ENCODE peak calls at places on chromosomes 2 and 18, in four cellular contexts. R is mesendoderm, J is IMR-90, S is H1. F is an unnamed sample. For H3K4me1, the result is how much of the 10 kb centered on the place peaks cover.

GRCh38 chr18:39051013-39051412 is 1485.4 kb upstream of the CELF4 start:
- DNase-seq in R (no peak), J (no peak), S (no peak), F (no peak)

GRCh38 chr2:170660406-170660805 is 54.7 kb upstream of the SP5 start:
- DNase-seq in R (no peak), J (peak), S (no peak), F (no peak)

GRCh38 chr2:169961911-169962310 is 134.7 kb downstream of the UBR3 start:
- DNase-seq in R (no peak), J (peak), S (no peak), F (no peak)

GRCh38 chr2:65930259-65930658 is 497.9 kb upstream of the SPRED2 start:
- DNase-seq in R (no peak), J (no peak), S (no peak), F (no peak)

GRCh38 chr2:109423556-109424359 is 190.0 kb downstream of the SEPTIN10 start:
- DNase-seq in R (no peak), J (no peak), S (no peak), F (peak)

GRCh38 chr2:62229082-62229620 is 33.2 kb downstream of the B3GNT2 start:
- DNase-seq in R (no peak), J (no peak), S (no peak), F (no peak)

GRCh38 chr18:21955757-21956652 is 213.4 kb upstream of the GATA6 start:
- DNase-seq in R (peak), J (peak), S (peak), F (peak)

GRCh38 chr2:31296641-31297287 is 62.8 kb downstream of the EHD3 start:
- DNase-seq in R (no peak), J (peak), S (no peak), F (no peak)

GRCh38 chr2:176177580-176178270 is 10.7 kb upstream of the HOXD1 start:
- DNase-seq in R (peak), J (no peak), S (peak), F (peak)

GRCh38 chr2:15729709-15730544 is 138.3 kb downstream of the DDX1 start:
- DNase-seq in R (no peak), J (no peak), S (no peak), F (no peak)

GRCh38 chr18:25739356-25739755 is 351.1 kb downstream of the SS18 start:
- DNase-seq in R (no peak), J (no peak), S (no peak), F (no peak)

GRCh38 chr2:98509542-98510321 is 65.1 kb downstream of the INPP4A start:
- DNase-seq in R (no peak), J (no peak), S (no peak), F (no peak)

GRCh38 chr2:23124214-23124735 is 260.7 kb upstream of the KLHL29 start:
- DNase-seq in R (no peak), J (no peak), S (no peak), F (no peak)

GRCh38 chr2:225487901-225488416 is 88.4 kb downstream of the NYAP2 start:
- DNase-seq in R (no peak), J (no peak), S (no peak), F (no peak)

GRCh38 chr18:22026362-22026761 is 143.0 kb upstream of the GATA6 start:
- DNase-seq in R (peak), J (no peak), S (no peak), F (no peak)

GRCh38 chr18:3162181-3162580 is 57.6 kb downstream of the MYOM1 start:
- DNase-seq in R (no peak), J (no peak), S (no peak), F (no peak)

GRCh38 chr2:206433686-206434085 is 9.6 kb upstream of the ADAM23 start:
- DNase-seq in R (no peak), J (no peak), S (no peak), F (no peak)

GRCh38 chr2:37143986-37144385 is 12.8 kb downstream of the EIF2AK2 start:
- DNase-seq in R (no peak), J (peak), S (no peak), F (no peak)

GRCh38 chr2:62524293-62524941 is 18.4 kb upstream of the TMEM17 start:
- DNase-seq in R (no peak), J (no peak), S (no peak), F (no peak)

GRCh38 chr2:144429396-144430112 is 90.4 kb downstream of the ZEB2 start:
- DNase-seq in R (no peak), J (no peak), S (no peak), F (no peak)

GRCh38 chr2:96138146-96139145 is at the start of gene ASTL:
- DNase-seq in R (peak), J (peak), S (peak), F (peak)

GRCh38 chr2:1910562-1911256 is 166.4 kb upstream of the PXDN start:
- DNase-seq in R (peak), J (no peak), S (no peak), F (no peak)

GRCh38 chr2:42055573-42056514 is 8.0 kb downstream of the PKDCC start:
- DNase-seq in R (no peak), J (no peak), S (no peak), F (no peak)

GRCh38 chr2:70467831-70468810 is 85.5 kb downstream of the TGFA start:
- DNase-seq in R (no peak), J (no peak), S (peak), F (no peak)

GRCh38 chr18:13366131-13366530 is 147.6 kb downstream of the LDLRAD4 start:
- DNase-seq in R (peak), J (no peak), S (no peak), F (no peak)

GRCh38 chr18:2406544-2406943 is 164.8 kb downstream of the METTL4 start:
- DNase-seq in R (no peak), J (peak), S (no peak), F (no peak)

GRCh38 chr2:228674155-228674554 is 492.7 kb upstream of the SPHKAP start:
- DNase-seq in R (no peak), J (no peak), S (no peak), F (no peak)

GRCh38 chr2:66111706-66112105 is 323.2 kb upstream of the MEIS1 start:
- DNase-seq in R (no peak), J (no peak), S (no peak), F (no peak)

GRCh38 chr2:290090-290722 is 2.3 kb upstream of the ALKAL2 start:
- DNase-seq in R (peak), J (peak), S (peak), F (peak)

GRCh38 chr2:64817453-64817852 is 163.7 kb upstream of the SERTAD2 start:
- DNase-seq in R (no peak), J (no peak), S (no peak), F (no peak)

GRCh38 chr2:105797298-105797819 is 52.6 kb downstream of the NCK2 start:
- DNase-seq in R (peak), J (peak), S (no peak), F (no peak)

GRCh38 chr2:231359948-231360347 is 35.6 kb upstream of the B3GNT7 start:
- DNase-seq in R (no peak), J (no peak), S (no peak), F (no peak)

GRCh38 chr18:69217271-69217670 is 183.4 kb upstream of the DOK6 start:
- DNase-seq in R (no peak), J (no peak), S (no peak), F (no peak)

GRCh38 chr2:32963941-32964340 is 17.2 kb downstream of the LTBP1 start:
- DNase-seq in R (no peak), J (peak), S (no peak), F (no peak)

GRCh38 chr2:109289823-109290222 is 160.8 kb downstream of the SH3RF3 start:
- DNase-seq in R (no peak), J (no peak), S (no peak), F (no peak)

GRCh38 chr2:195648780-195649179 is 8.2 kb upstream of the SLC39A10 start:
- DNase-seq in R (no peak), J (no peak), S (no peak), F (no peak)

GRCh38 chr18:72605350-72605749 is 61.2 kb upstream of the CBLN2 start:
- DNase-seq in R (peak), J (no peak), S (no peak), F (no peak)

GRCh38 chr2:71857632-71858031 is 290.0 kb downstream of the CYP26B1 start:
- DNase-seq in R (no peak), J (no peak), S (no peak), F (no peak)

GRCh38 chr2:231294578-231295362 is 96.3 kb downstream of the ARMC9 start:
- DNase-seq in R (peak), J (peak), S (no peak), F (no peak)

GRCh38 chr2:237879058-237879430 is 19.6 kb downstream of the RAMP1 start:
- DNase-seq in R (no peak), J (peak), S (no peak), F (no peak)

GRCh38 chr2:222299926-222300724 is 1.3 kb upstream of the PAX3 start:
- DNase-seq in R (no peak), J (no peak), S (peak), F (no peak)
- H4K5ac ChIP-seq in R (no peak), J (no peak), S (no peak), F (no peak)

DNA sequence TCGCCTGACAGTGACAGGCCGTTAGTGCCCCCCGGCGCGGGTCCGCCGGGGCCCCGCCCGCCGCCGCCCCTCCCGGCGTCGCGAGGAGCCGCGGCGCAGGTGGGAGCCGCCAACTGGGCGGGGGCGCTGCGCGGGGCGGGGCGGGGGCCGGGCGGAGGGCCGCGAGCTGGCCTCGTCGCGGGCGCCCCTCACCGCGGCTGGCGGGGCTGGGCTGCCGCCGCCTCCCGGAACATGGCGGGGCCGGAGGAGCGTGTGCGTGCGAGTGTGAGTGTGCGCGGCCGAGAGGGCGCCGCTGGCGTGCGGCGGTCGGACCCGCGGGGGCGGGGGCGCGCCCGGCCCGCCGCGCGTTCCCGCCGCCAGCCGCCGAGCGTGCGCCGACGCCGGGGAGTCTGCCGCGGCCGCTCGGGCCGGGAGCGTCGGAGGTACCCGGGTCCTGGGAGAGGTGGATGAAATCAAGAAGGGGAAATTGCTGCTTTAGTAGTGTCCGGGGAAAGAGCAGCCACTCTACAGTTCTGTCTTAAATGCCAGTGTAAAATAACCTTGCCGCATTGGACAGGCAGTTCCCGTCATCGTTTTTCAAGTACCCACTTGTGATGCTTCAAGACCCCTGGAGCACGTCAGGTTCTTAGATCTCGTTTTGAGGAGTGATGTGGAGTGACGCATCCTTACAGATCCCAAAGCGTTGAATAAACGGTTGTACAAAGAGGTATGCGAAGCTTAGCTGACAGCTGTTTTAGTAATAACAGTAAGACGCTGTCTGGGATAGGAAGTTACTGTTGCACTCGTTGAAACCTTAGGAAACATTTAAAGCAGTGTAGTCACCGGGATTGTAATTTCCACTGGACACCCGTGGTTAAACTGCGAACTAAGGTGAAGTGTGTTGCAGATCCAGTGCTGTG is 836 bp downstream of the ANKRD12 start:
- DNase-seq in R (peak), J (peak), S (peak), F (no peak)
- H2BK15ac ChIP-seq in R (no peak), J (peak), S (no peak), F (no peak)

GRCh38 chr2:134479696-134480330 is 225.9 kb downstream of the MGAT5 start:
- DNase-seq in R (peak), J (no peak), S (no peak), F (no peak)
- H3K4me1 ChIP-seq in R (under half), J (under half), S (under half), F (under half)

DNA sequence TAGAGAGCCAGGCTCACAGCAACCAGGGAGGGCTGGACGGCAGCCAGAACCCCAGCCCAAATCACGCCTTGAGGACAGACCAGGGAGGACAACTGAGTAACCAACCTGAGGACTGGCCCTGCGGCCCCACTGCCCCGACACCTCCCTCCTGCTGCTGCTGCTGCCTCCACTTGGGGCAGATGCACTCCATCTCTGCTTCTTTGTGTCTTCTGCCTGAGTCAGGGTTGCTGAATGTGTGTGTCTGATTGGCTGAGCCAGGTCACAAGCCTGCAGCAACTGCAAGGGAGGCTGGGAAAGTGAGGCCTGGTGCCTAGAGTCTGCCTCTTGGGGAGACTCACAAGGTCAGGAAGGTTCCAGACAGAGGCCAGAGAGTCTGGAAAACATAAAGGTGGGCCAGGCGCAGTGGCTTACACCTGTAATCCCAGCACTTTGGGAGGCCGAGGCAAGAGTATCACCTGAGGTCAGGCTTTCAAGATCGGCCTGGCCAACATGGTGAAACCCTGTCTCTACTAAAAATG is 83.4 kb downstream of the ZFP36L2 start:
- DNase-seq in R (peak), J (no peak), S (no peak), F (no peak)
- H4K5ac ChIP-seq in R (no peak), J (no peak), S (no peak), F (no peak)

DNA sequence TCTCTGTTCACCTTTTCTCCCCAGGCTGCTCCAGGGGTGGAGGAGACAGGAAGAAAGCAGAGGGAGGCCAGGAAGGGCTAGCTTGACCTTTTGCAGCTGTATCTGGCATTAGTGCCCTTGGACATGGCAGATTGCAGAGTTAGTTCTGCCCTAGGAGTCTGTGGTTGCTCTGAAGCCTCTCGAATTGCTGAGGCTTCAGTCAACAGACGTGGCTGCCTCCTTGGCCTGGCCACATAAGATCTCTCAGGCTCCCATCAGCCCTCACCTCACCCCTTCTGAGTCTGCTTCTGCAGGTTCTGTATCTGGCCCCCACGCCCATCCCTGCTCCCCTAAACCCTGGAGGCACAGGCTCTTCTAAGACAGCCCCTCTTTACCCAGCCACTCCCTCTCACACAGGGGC is 18.2 kb upstream of the PLB1 start:
- DNase-seq in R (no peak), J (no peak), S (no peak), F (no peak)
- H2BK15ac ChIP-seq in R (no peak), J (no peak), S (no peak), F (no peak)

DNA sequence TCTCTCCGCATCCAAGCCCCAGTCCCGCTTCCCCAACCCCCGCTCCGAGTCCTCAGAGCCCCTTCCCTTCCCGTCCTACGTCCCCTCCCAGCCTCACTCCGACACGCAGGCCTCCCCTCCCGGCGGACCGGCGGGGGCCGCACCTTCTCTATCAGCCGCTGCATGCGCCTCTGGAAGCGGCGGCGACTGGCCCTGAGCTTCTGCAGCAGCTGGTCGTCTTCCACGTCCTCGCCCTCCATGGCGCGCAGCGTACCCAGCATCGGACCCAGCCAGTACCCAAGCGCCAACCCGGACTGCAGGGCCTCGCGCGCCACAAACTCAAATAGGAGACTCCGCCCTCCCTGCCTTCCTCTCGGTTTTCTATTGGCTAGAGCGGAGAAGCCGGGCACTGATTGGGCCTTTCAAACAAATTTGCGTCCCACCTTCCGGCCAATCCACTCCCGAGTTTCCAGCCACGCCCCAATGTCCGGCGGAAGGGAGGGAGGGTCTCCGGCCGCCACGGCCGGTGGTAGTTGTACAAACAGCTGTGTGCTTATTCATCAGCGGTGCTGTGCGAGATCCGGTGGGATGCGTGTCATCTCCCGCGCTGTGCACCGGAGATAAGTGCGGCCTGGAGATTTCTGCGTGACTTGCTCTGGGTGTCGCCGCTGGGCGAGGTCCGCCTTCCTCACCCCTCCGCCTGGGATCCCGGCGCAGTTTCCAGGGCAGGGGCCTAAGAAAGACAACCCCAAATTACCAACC is at the start of gene HJURP:
- DNase-seq in R (peak), J (peak), S (peak), F (peak)
- H3K4me1 ChIP-seq in R (under half), J (under half), S (under half), F (under half)

DNA sequence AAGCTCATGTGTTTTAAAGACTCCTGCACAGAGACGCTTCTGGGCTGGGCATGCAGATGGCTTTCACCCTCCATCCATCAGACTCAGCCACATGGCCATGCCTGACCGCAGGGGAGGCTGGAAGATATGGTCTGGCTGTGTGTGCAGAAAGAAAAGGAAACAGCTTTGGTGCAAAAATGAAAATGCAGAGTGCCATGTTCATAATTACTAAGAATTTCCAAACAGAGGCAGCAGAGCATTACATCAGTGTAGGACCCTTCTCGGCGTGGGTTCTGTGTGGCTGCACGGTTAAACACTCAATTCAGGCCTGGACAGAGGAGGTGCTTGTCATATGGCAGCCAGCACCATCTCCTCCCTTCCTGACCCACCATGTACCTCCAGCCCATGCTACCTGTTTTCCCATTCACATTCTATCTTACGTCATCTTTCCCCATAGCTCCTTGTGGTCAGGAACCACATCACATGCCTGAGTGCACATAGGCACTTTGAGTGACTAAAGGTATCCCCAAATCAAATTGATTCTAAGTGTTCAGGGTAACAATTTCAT is 200.3 kb upstream of the ID2 start:
- DNase-seq in R (no peak), J (no peak), S (no peak), F (no peak)
- H4K5ac ChIP-seq in R (no peak), J (no peak), S (no peak), F (no peak)